ENCODE peak calls at places on chromosome 5, in eight cellular contexts. Z, A, I, J, W, L, R and E are unnamed samples.

GRCh38 chr5:112915831-112916230 is 6.2 kb downstream of the REEP5 start:
- DNase-seq in R (no peak), W (no peak), Z (no peak), A (no peak), L (no peak), I (no peak), J (no peak), E (no peak)

GRCh38 chr5:83364322-83365299 is 106.9 kb upstream of the VCAN start:
- DNase-seq in L (no peak), W (no peak), A (no peak), J (no peak), I (no peak), Z (no peak), R (no peak), E (no peak)

GRCh38 chr5:128825826-128826225 is 139.5 kb upstream of the SLC27A6 start:
- DNase-seq in J (peak; percentile 55), L (no peak), A (no peak), Z (no peak), I (no peak), W (peak; percentile 32), R (no peak), E (no peak)

GRCh38 chr5:116076496-116076895 is 8.3 kb upstream of the COMMD10 start:
- DNase-seq in I (no peak), J (no peak), Z (no peak), W (no peak), R (no peak), A (no peak), L (no peak), E (no peak)

GRCh38 chr5:134749415-134749814 is 9.2 kb upstream of the DDX46 start:
- DNase-seq in R (no peak), L (no peak), A (no peak), I (no peak), J (no peak), Z (peak; percentile 80), W (peak; percentile 28), E (no peak)

GRCh38 chr5:16805478-16805877 is 130.6 kb downstream of the MYO10 start:
- DNase-seq in J (no peak), W (no peak), L (no peak), I (no peak), A (no peak), R (no peak), Z (no peak), E (peak; percentile 71)

GRCh38 chr5:89255845-89256463 is 373.0 kb upstream of the MEF2C start:
- DNase-seq in W (peak; percentile 81), Z (peak; percentile 60), J (peak; percentile 55), R (no peak), A (no peak), I (no peak), L (no peak), E (no peak)

GRCh38 chr5:66959668-66960067 is 236.9 kb downstream of the CD180 start:
- DNase-seq in L (no peak), A (no peak), W (peak; percentile 47), Z (no peak), I (no peak), J (no peak), R (no peak), E (no peak)

GRCh38 chr5:150129454-150129812 is 26.2 kb downstream of the PDGFRB start:
- DNase-seq in R (no peak), I (no peak), J (no peak), A (no peak), Z (no peak), W (no peak), L (no peak), E (no peak)

GRCh38 chr5:154157483-154158378 is 32.8 kb upstream of the GALNT10 start:
- DNase-seq in A (no peak), J (no peak), I (no peak), Z (peak; percentile 76), L (no peak), W (no peak), R (no peak), E (no peak)

GRCh38 chr5:59795141-59795540 is 98.4 kb downstream of the PDE4D start:
- DNase-seq in Z (no peak), J (no peak), L (no peak), R (no peak), I (no peak), A (no peak), W (no peak), E (no peak)

GRCh38 chr5:12615141-12615820 is 711.0 kb upstream of the CTNND2 start:
- DNase-seq in Z (no peak), I (no peak), L (no peak), W (peak; percentile 52), J (no peak), A (no peak), R (no peak), E (no peak)

GRCh38 chr5:11504794-11505193 is 399.5 kb downstream of the CTNND2 start:
- DNase-seq in J (no peak), Z (no peak), R (no peak), A (no peak), L (no peak), W (peak; percentile 61), I (no peak), E (no peak)

GRCh38 chr5:1214936-1215220 is 10.3 kb upstream of the SLC6A18 start:
- DNase-seq in R (no peak), I (no peak), Z (no peak), W (no peak), A (no peak), L (no peak), J (no peak), E (no peak)

GRCh38 chr5:29157975-29158374 is 2035.5 kb upstream of the CDH6 start:
- DNase-seq in Z (no peak), J (no peak), L (no peak), R (no peak), A (no peak), I (no peak), W (no peak), E (no peak)

GRCh38 chr5:676699-677076 is 16.5 kb downstream of the TPPP start:
- DNase-seq in I (no peak), J (no peak), A (no peak), R (no peak), L (no peak), W (no peak), Z (no peak), E (no peak)

GRCh38 chr5:140545606-140546005 is 1.9 kb upstream of the EIF4EBP3 start:
- DNase-seq in Z (no peak), A (no peak), I (no peak), J (no peak), W (no peak), R (no peak), L (no peak), E (no peak)

GRCh38 chr5:66661149-66661548 is 65.0 kb downstream of the MAST4 start:
- DNase-seq in R (no peak), L (peak; percentile 25), A (no peak), J (peak; percentile 96), Z (no peak), W (peak; percentile 94), I (peak; percentile 44), E (peak; percentile 6)

GRCh38 chr5:36270175-36270574 is 28.4 kb upstream of the NADK2 start:
- DNase-seq in I (no peak), L (no peak), J (no peak), A (no peak), Z (no peak), R (no peak), W (no peak), E (no peak)

GRCh38 chr5:167528651-167529050 is 762.8 kb upstream of the WWC1 start:
- DNase-seq in W (no peak), R (no peak), Z (peak; percentile 69), L (no peak), I (no peak), J (no peak), A (no peak), E (no peak)

GRCh38 chr5:39447059-39447458 is 22.3 kb upstream of the DAB2 start:
- DNase-seq in A (no peak), Z (no peak), I (no peak), L (no peak), J (no peak), R (no peak), W (peak; percentile 64), E (no peak)

GRCh38 chr5:10507575-10508024 is 56.3 kb upstream of the ANKRD33B start:
- DNase-seq in R (no peak), W (peak; percentile 56), Z (no peak), A (no peak), L (no peak), J (no peak), I (no peak), E (peak; percentile 39)

GRCh38 chr5:99331061-99331460 is 402.3 kb upstream of the CHD1 start:
- DNase-seq in I (no peak), A (no peak), Z (no peak), W (no peak), L (no peak), R (no peak), J (no peak), E (no peak)

DNA sequence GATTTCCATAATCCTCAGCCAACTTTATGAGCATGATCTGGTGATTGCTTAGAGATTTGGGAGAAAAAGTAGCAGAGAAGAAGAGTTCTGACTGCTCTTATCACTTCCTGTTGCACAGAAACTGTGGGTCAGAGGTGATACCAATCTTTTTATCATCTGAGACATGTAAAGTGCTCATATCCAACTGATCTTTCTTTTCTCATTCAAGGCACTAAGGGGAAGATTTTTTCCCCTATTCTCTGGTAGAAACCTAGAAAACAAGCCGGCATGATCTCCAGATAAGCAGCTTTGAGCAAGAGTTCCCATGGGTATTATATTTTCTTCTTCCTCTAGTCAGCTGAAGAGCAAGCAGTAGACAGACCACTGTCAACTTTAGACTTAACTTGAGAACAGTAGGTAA is 29.0 kb upstream of the GPR150 start:
- DNase-seq in A (no peak), J (no peak), W (no peak), L (no peak), Z (no peak), I (no peak), R (peak; percentile 1), E (no peak)
- H3K4me3 ChIP-seq in A (no peak overlapping the region), J (no peak overlapping the region), W (no peak overlapping the region), L (no peak overlapping the region), Z (no peak overlapping the region), I (no peak overlapping the region), R (no peak overlapping the region), E (no peak overlapping the region)

GRCh38 chr5:93622240-93622885 is 39.3 kb downstream of the NR2F1 start:
- DNase-seq in A (peak; percentile 60), L (no peak), R (peak; percentile 72), Z (peak; percentile 80), I (no peak), W (peak; percentile 76), J (no peak), E (no peak)
- H3K4me3 ChIP-seq in A (no peak overlapping the region), L (no peak overlapping the region), R (no peak overlapping the region), Z (no peak overlapping the region), I (peak overlapping the region; percentile 85), W (peak overlapping the region; percentile 60), J (no peak overlapping the region), E (no peak overlapping the region)

DNA sequence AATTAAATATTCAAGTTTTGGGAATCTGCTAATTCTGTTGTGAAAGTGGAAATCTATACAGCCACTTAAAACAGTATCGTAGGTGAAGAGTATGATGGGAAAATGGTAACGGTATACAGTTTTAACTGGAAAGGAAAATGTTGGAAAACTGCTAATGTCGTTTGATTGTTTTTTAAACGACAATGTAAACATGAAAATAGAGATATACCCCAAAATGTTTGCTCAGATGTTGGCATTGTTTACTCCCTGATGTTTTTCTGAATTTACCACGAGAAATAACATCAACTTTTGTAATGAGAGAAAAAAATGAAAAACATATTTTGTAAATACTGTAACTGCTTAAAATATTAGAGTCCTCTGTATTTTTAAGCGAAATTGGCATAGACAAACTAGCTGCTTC is 2.7 kb downstream of the MATR3 start:
- DNase-seq in Z (no peak), W (no peak), A (no peak), I (no peak), R (no peak), J (no peak), L (no peak), E (no peak)
- H3K4me3 ChIP-seq in Z (peak overlapping the region; percentile 88), W (peak overlapping the region; percentile 94), A (no peak overlapping the region), I (peak overlapping the region; percentile 92), R (peak overlapping the region; percentile 18), J (no peak overlapping the region), L (no peak overlapping the region), E (no peak overlapping the region)

GRCh38 chr5:180844858-180845257 is 16.2 kb downstream of the ZFP62 start:
- DNase-seq in A (no peak), R (no peak), J (no peak), L (no peak), Z (no peak), W (no peak), I (no peak), E (no peak)
- H3K4me3 ChIP-seq in A (no peak overlapping the region), R (no peak overlapping the region), J (no peak overlapping the region), L (no peak overlapping the region), Z (no peak overlapping the region), W (no peak overlapping the region), I (no peak overlapping the region), E (no peak overlapping the region)